ENCODE peak calls at places on chromosomes 7 and 10, in ten cellular contexts. One of them, this sample, is unnamed.
A peak's percentile ranks its signal among the peaks of the same experiment; 100 is the strongest.

GRCh38 chr10:92068900-92069299 is 145.3 kb downstream of the BTAF1 start:
- DNase-seq in AG04450: peak; percentile 37
- DNase-seq in CD4-positive, alpha-beta memory T cell: no peak
- DNase-seq in effector memory CD4-positive, alpha-beta T cell: no peak
- DNase-seq in CD8-positive, alpha-beta memory T cell: no peak
- DNase-seq in cardiac muscle cell: no peak
- DNase-seq in Peyer's patch: no peak
- DNase-seq in HCT116: no peak
- DNase-seq in neural progenitor cell: no peak
- DNase-seq in K562: no peak
- DNase-seq in this sample: no peak

GRCh38 chr7:151794508-151795167 is 82.3 kb downstream of the PRKAG2 start:
- DNase-seq in AG04450: no peak
- DNase-seq in CD4-positive, alpha-beta memory T cell: no peak
- DNase-seq in effector memory CD4-positive, alpha-beta T cell: no peak
- DNase-seq in CD8-positive, alpha-beta memory T cell: no peak
- DNase-seq in cardiac muscle cell: no peak
- DNase-seq in Peyer's patch: no peak
- DNase-seq in HCT116: no peak
- DNase-seq in neural progenitor cell: no peak
- DNase-seq in K562: no peak
- DNase-seq in this sample: no peak

GRCh38 chr10:36185096-36185495 is 543.0 kb upstream of the FZD8 start:
- DNase-seq in AG04450: no peak
- DNase-seq in CD4-positive, alpha-beta memory T cell: no peak
- DNase-seq in effector memory CD4-positive, alpha-beta T cell: no peak
- DNase-seq in CD8-positive, alpha-beta memory T cell: no peak
- DNase-seq in cardiac muscle cell: no peak
- DNase-seq in Peyer's patch: no peak
- DNase-seq in HCT116: no peak
- DNase-seq in neural progenitor cell: no peak
- DNase-seq in K562: no peak
- DNase-seq in this sample: no peak

GRCh38 chr10:18332048-18332447 is 191.8 kb downstream of the CACNB2 start:
- DNase-seq in AG04450: no peak
- DNase-seq in CD4-positive, alpha-beta memory T cell: no peak
- DNase-seq in effector memory CD4-positive, alpha-beta T cell: no peak
- DNase-seq in CD8-positive, alpha-beta memory T cell: no peak
- DNase-seq in cardiac muscle cell: peak; percentile 13
- DNase-seq in Peyer's patch: no peak
- DNase-seq in HCT116: no peak
- DNase-seq in neural progenitor cell: no peak
- DNase-seq in K562: no peak
- DNase-seq in this sample: no peak

GRCh38 chr10:49585387-49585786 is 24.7 kb upstream of the SLC18A3 start:
- DNase-seq in AG04450: no peak
- DNase-seq in CD4-positive, alpha-beta memory T cell: no peak
- DNase-seq in effector memory CD4-positive, alpha-beta T cell: no peak
- DNase-seq in CD8-positive, alpha-beta memory T cell: no peak
- DNase-seq in cardiac muscle cell: no peak
- DNase-seq in Peyer's patch: no peak
- DNase-seq in HCT116: no peak
- DNase-seq in neural progenitor cell: no peak
- DNase-seq in K562: no peak
- DNase-seq in this sample: no peak

GRCh38 chr10:98374176-98374969 is 40.6 kb downstream of the PYROXD2 start:
- DNase-seq in AG04450: peak; percentile 44
- DNase-seq in CD4-positive, alpha-beta memory T cell: no peak
- DNase-seq in effector memory CD4-positive, alpha-beta T cell: no peak
- DNase-seq in CD8-positive, alpha-beta memory T cell: no peak
- DNase-seq in cardiac muscle cell: no peak
- DNase-seq in Peyer's patch: no peak
- DNase-seq in HCT116: no peak
- DNase-seq in neural progenitor cell: no peak
- DNase-seq in K562: no peak
- DNase-seq in this sample: no peak

GRCh38 chr10:15743443-15743842 is 23.7 kb upstream of the ITGA8 start:
- DNase-seq in AG04450: no peak
- DNase-seq in CD4-positive, alpha-beta memory T cell: no peak
- DNase-seq in effector memory CD4-positive, alpha-beta T cell: no peak
- DNase-seq in CD8-positive, alpha-beta memory T cell: no peak
- DNase-seq in cardiac muscle cell: no peak
- DNase-seq in Peyer's patch: no peak
- DNase-seq in HCT116: no peak
- DNase-seq in neural progenitor cell: no peak
- DNase-seq in K562: no peak
- DNase-seq in this sample: no peak

GRCh38 chr7:148623586-148624282 is 33.2 kb downstream of the C7orf33 start:
- DNase-seq in AG04450: no peak
- DNase-seq in CD4-positive, alpha-beta memory T cell: no peak
- DNase-seq in effector memory CD4-positive, alpha-beta T cell: no peak
- DNase-seq in CD8-positive, alpha-beta memory T cell: no peak
- DNase-seq in cardiac muscle cell: no peak
- DNase-seq in Peyer's patch: no peak
- DNase-seq in HCT116: no peak
- DNase-seq in neural progenitor cell: no peak
- DNase-seq in K562: no peak
- DNase-seq in this sample: no peak

GRCh38 chr10:78459639-78460037 is 426.0 kb downstream of the RPS24 start:
- DNase-seq in AG04450: no peak
- DNase-seq in CD4-positive, alpha-beta memory T cell: no peak
- DNase-seq in effector memory CD4-positive, alpha-beta T cell: no peak
- DNase-seq in CD8-positive, alpha-beta memory T cell: no peak
- DNase-seq in cardiac muscle cell: no peak
- DNase-seq in Peyer's patch: no peak
- DNase-seq in HCT116: no peak
- DNase-seq in neural progenitor cell: no peak
- DNase-seq in K562: no peak
- DNase-seq in this sample: no peak

GRCh38 chr7:107934991-107935770 is 44.2 kb downstream of the DLD start:
- DNase-seq in AG04450: no peak
- DNase-seq in CD4-positive, alpha-beta memory T cell: no peak
- DNase-seq in effector memory CD4-positive, alpha-beta T cell: no peak
- DNase-seq in CD8-positive, alpha-beta memory T cell: no peak
- DNase-seq in cardiac muscle cell: no peak
- DNase-seq in Peyer's patch: no peak
- DNase-seq in HCT116: no peak
- DNase-seq in neural progenitor cell: no peak
- DNase-seq in K562: no peak
- DNase-seq in this sample: no peak

GRCh38 chr7:102318482-102318971 is 31.9 kb downstream of the SH2B2 start:
- DNase-seq in AG04450: no peak
- DNase-seq in CD4-positive, alpha-beta memory T cell: no peak
- DNase-seq in effector memory CD4-positive, alpha-beta T cell: no peak
- DNase-seq in CD8-positive, alpha-beta memory T cell: no peak
- DNase-seq in cardiac muscle cell: no peak
- DNase-seq in Peyer's patch: no peak
- DNase-seq in HCT116: peak; percentile 48
- DNase-seq in neural progenitor cell: no peak
- DNase-seq in K562: peak; percentile 39
- DNase-seq in this sample: no peak

GRCh38 chr7:124462249-124462648 is 303.3 kb downstream of the GPR37 start:
- DNase-seq in AG04450: peak; percentile 60
- DNase-seq in CD4-positive, alpha-beta memory T cell: no peak
- DNase-seq in effector memory CD4-positive, alpha-beta T cell: no peak
- DNase-seq in CD8-positive, alpha-beta memory T cell: no peak
- DNase-seq in cardiac muscle cell: no peak
- DNase-seq in Peyer's patch: no peak
- DNase-seq in HCT116: no peak
- DNase-seq in neural progenitor cell: no peak
- DNase-seq in K562: no peak
- DNase-seq in this sample: no peak

DNA sequence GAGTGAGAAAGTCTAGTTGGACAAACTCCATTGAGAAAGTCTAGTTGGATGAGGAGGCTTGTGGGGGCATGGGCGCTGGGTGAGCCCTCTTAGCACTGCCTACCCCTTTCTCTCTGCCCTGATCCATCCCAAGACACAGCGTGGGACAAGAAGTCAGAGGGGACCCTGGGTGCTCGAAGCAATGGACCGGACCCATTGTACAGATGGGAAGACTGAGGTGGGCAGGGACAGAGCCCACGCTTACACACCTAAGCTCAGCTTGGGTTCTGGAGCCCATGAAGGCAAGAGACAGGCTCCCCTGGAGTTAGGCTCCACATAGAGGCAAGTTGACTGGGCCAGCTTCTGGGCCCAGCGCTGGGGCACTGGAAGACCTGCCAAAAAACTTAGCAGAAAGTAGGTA is 126.8 kb upstream of the TNRC18 start:
- DNase-seq in AG04450: no peak
- DNase-seq in CD4-positive, alpha-beta memory T cell: no peak
- DNase-seq in effector memory CD4-positive, alpha-beta T cell: no peak
- DNase-seq in CD8-positive, alpha-beta memory T cell: no peak
- DNase-seq in cardiac muscle cell: no peak
- DNase-seq in Peyer's patch: no peak
- DNase-seq in HCT116: no peak
- DNase-seq in neural progenitor cell: no peak
- DNase-seq in K562: no peak
- DNase-seq in this sample: no peak
- H3K27ac ChIP-seq in AG04450: no peak overlapping the region
- H3K27ac ChIP-seq in CD4-positive, alpha-beta memory T cell: no peak overlapping the region
- H3K27ac ChIP-seq in effector memory CD4-positive, alpha-beta T cell: no peak overlapping the region
- H3K27ac ChIP-seq in CD8-positive, alpha-beta memory T cell: no peak overlapping the region
- H3K27ac ChIP-seq in cardiac muscle cell: no peak overlapping the region
- H3K27ac ChIP-seq in Peyer's patch: no peak overlapping the region
- H3K27ac ChIP-seq in HCT116: no peak overlapping the region
- H3K27ac ChIP-seq in neural progenitor cell: no peak overlapping the region
- H3K27ac ChIP-seq in K562: peak overlapping the region; percentile 14
- H3K27ac ChIP-seq in this sample: no peak overlapping the region

GRCh38 chr7:155296006-155296787 is 1.5 kb upstream of the INSIG1 start:
- DNase-seq in AG04450: no peak
- DNase-seq in CD4-positive, alpha-beta memory T cell: no peak
- DNase-seq in effector memory CD4-positive, alpha-beta T cell: no peak
- DNase-seq in CD8-positive, alpha-beta memory T cell: no peak
- DNase-seq in cardiac muscle cell: no peak
- DNase-seq in Peyer's patch: no peak
- DNase-seq in HCT116: no peak
- DNase-seq in neural progenitor cell: no peak
- DNase-seq in K562: no peak
- DNase-seq in this sample: no peak
- H3K4me3 ChIP-seq in AG04450: peak overlapping the region; percentile 69
- H3K4me3 ChIP-seq in CD4-positive, alpha-beta memory T cell: peak overlapping the region; percentile 50
- H3K4me3 ChIP-seq in effector memory CD4-positive, alpha-beta T cell: peak overlapping the region; percentile 30
- H3K4me3 ChIP-seq in CD8-positive, alpha-beta memory T cell: peak overlapping the region; percentile 68
- H3K4me3 ChIP-seq in cardiac muscle cell: peak overlapping the region; percentile 66
- H3K4me3 ChIP-seq in Peyer's patch: peak overlapping the region; percentile 92
- H3K4me3 ChIP-seq in HCT116: peak overlapping the region; percentile 70
- H3K4me3 ChIP-seq in neural progenitor cell: peak overlapping the region; percentile 90
- H3K4me3 ChIP-seq in K562: peak overlapping the region; percentile 76
- H3K4me3 ChIP-seq in this sample: peak overlapping the region; percentile 54

GRCh38 chr7:18495412-18496335 is at the start of gene HDAC9:
- DNase-seq in AG04450: no peak
- DNase-seq in CD4-positive, alpha-beta memory T cell: no peak
- DNase-seq in effector memory CD4-positive, alpha-beta T cell: no peak
- DNase-seq in CD8-positive, alpha-beta memory T cell: no peak
- DNase-seq in cardiac muscle cell: peak; percentile 86
- DNase-seq in Peyer's patch: peak; percentile 75
- DNase-seq in HCT116: no peak
- DNase-seq in neural progenitor cell: peak; percentile 83
- DNase-seq in K562: no peak
- DNase-seq in this sample: peak; percentile 47

GRCh38 chr7:18489624-18490023 is 5.9 kb upstream of the HDAC9 start:
- DNase-seq in AG04450: no peak
- DNase-seq in CD4-positive, alpha-beta memory T cell: no peak
- DNase-seq in effector memory CD4-positive, alpha-beta T cell: no peak
- DNase-seq in CD8-positive, alpha-beta memory T cell: no peak
- DNase-seq in cardiac muscle cell: no peak
- DNase-seq in Peyer's patch: no peak
- DNase-seq in HCT116: no peak
- DNase-seq in neural progenitor cell: no peak
- DNase-seq in K562: no peak
- DNase-seq in this sample: no peak

GRCh38 chr7:18488047-18488446 is 7.5 kb upstream of the HDAC9 start:
- DNase-seq in AG04450: no peak
- DNase-seq in CD4-positive, alpha-beta memory T cell: no peak
- DNase-seq in effector memory CD4-positive, alpha-beta T cell: no peak
- DNase-seq in CD8-positive, alpha-beta memory T cell: no peak
- DNase-seq in cardiac muscle cell: no peak
- DNase-seq in Peyer's patch: no peak
- DNase-seq in HCT116: no peak
- DNase-seq in neural progenitor cell: no peak
- DNase-seq in K562: no peak
- DNase-seq in this sample: no peak

GRCh38 chr7:18494821-18495408 is 634 bp upstream of the HDAC9 start:
- DNase-seq in AG04450: no peak
- DNase-seq in CD4-positive, alpha-beta memory T cell: no peak
- DNase-seq in effector memory CD4-positive, alpha-beta T cell: no peak
- DNase-seq in CD8-positive, alpha-beta memory T cell: no peak
- DNase-seq in cardiac muscle cell: peak; percentile 39
- DNase-seq in Peyer's patch: no peak
- DNase-seq in HCT116: no peak
- DNase-seq in neural progenitor cell: no peak
- DNase-seq in K562: no peak
- DNase-seq in this sample: no peak

GRCh38 chr7:18491871-18492270 is 3.7 kb upstream of the HDAC9 start:
- DNase-seq in AG04450: no peak
- DNase-seq in CD4-positive, alpha-beta memory T cell: no peak
- DNase-seq in effector memory CD4-positive, alpha-beta T cell: no peak
- DNase-seq in CD8-positive, alpha-beta memory T cell: no peak
- DNase-seq in cardiac muscle cell: no peak
- DNase-seq in Peyer's patch: no peak
- DNase-seq in HCT116: no peak
- DNase-seq in neural progenitor cell: no peak
- DNase-seq in K562: no peak
- DNase-seq in this sample: no peak
- H3K27ac ChIP-seq in AG04450: no peak overlapping the region
- H3K27ac ChIP-seq in CD4-positive, alpha-beta memory T cell: no peak overlapping the region
- H3K27ac ChIP-seq in effector memory CD4-positive, alpha-beta T cell: no peak overlapping the region
- H3K27ac ChIP-seq in CD8-positive, alpha-beta memory T cell: no peak overlapping the region
- H3K27ac ChIP-seq in cardiac muscle cell: no peak overlapping the region
- H3K27ac ChIP-seq in Peyer's patch: no peak overlapping the region
- H3K27ac ChIP-seq in HCT116: no peak overlapping the region
- H3K27ac ChIP-seq in neural progenitor cell: no peak overlapping the region
- H3K27ac ChIP-seq in K562: no peak overlapping the region
- H3K27ac ChIP-seq in this sample: no peak overlapping the region

DNA sequence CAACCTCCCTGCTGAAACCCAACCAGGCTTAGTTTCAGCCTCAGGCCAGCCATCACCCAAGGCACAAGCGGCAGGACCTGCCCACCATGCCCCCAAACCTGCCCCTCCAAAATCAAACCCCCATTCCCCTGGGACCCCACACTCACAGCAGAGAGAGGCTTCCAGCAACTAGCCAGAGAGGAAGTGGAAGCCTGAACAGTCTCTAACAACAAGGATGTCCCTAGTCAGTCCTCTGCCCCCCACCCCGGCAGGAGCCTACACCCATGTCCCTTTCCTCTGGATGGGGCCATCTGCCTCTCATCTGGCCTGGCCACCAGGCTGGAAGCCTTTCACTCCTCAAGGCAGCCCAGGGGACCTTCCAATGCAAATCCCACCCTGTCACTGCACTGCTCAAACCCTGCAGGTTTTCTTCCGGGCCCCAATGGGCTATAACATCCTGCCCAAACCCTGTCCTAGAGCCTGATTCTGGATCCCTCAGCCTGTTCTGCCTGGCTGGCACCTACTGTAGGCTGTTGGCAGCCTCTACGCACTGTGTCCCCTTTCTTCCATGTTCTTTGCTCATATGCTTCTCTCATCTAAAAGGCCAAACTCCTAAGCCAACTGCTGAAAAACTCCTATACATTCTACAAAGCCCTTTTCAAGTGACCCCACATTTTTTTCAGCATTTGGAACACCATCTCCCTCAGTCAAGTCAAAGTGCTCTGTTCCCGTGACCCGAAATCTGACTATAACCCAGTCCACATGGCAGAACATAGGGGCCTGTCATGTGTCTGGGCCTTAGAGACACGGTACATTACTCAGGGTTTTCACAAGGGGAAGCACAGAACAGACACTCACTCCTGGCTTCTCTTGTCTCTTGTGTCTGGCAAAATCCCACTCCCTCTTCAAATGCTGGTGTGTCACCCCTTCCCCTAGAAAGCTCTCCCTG is 253.3 kb downstream of the TNS3 start:
- DNase-seq in AG04450: no peak
- DNase-seq in CD4-positive, alpha-beta memory T cell: no peak
- DNase-seq in effector memory CD4-positive, alpha-beta T cell: no peak
- DNase-seq in CD8-positive, alpha-beta memory T cell: no peak
- DNase-seq in cardiac muscle cell: no peak
- DNase-seq in Peyer's patch: no peak
- DNase-seq in HCT116: no peak
- DNase-seq in neural progenitor cell: no peak
- DNase-seq in K562: no peak
- DNase-seq in this sample: no peak
- H3K4me3 ChIP-seq in AG04450: peak overlapping the region; percentile 27
- H3K4me3 ChIP-seq in CD4-positive, alpha-beta memory T cell: no peak overlapping the region
- H3K4me3 ChIP-seq in effector memory CD4-positive, alpha-beta T cell: no peak overlapping the region
- H3K4me3 ChIP-seq in CD8-positive, alpha-beta memory T cell: no peak overlapping the region
- H3K4me3 ChIP-seq in cardiac muscle cell: peak overlapping the region; percentile 35
- H3K4me3 ChIP-seq in Peyer's patch: peak overlapping the region; percentile 14
- H3K4me3 ChIP-seq in HCT116: no peak overlapping the region
- H3K4me3 ChIP-seq in neural progenitor cell: peak overlapping the region; percentile 33
- H3K4me3 ChIP-seq in K562: no peak overlapping the region
- H3K4me3 ChIP-seq in this sample: no peak overlapping the region